ENCODE peak calls at places on chromosomes 6 and 20, in seven cellular contexts. H is DND-41, Y is aorta, I is cardiac muscle cell, D is left ventricle myocardium inferior, S is IMR-90, Z is kidney epithelial cell. A is an unnamed sample.

GRCh38 chr20:63093966-63094766 is 87.4 kb upstream of the BHLHE23 start:
- DNase-seq in H (no peak), Y (peak; percentile 27), I (no peak), D (peak; percentile 8), S (no peak), Z (no peak), A (no peak)

GRCh38 chr6:107668826-107669474 is 155.2 kb downstream of the SCML4 start:
- DNase-seq in H (peak; percentile 19), Y (no peak), I (no peak), D (no peak), S (no peak), Z (no peak), A (no peak)

GRCh38 chr6:106630366-106630765 is 988 bp downstream of the QRSL1 start:
- DNase-seq in H (no peak), Y (no peak), I (peak; percentile 2), D (no peak), S (no peak), Z (no peak), A (no peak)

GRCh38 chr6:28725890-28726348 is 197.9 kb downstream of the TRIM27 start:
- DNase-seq in H (no peak), Y (no peak), I (no peak), D (no peak), S (peak; percentile 35), Z (no peak), A (no peak)

GRCh38 chr6:168326294-168327261 is 7.0 kb upstream of the DACT2 start:
- DNase-seq in H (no peak), Y (no peak), I (peak; percentile 99), D (no peak), S (no peak), Z (no peak), A (no peak)

GRCh38 chr6:31202259-31203166 is 32.0 kb upstream of the POU5F1 start:
- DNase-seq in H (no peak), Y (no peak), I (no peak), D (no peak), S (no peak), Z (no peak), A (no peak)

GRCh38 chr6:138522611-138523010 is 23.3 kb upstream of the NHSL1 start:
- DNase-seq in H (no peak), Y (no peak), I (no peak), D (no peak), S (no peak), Z (no peak), A (no peak)

GRCh38 chr6:147820520-147820919 is 312.0 kb downstream of the SAMD5 start:
- DNase-seq in H (no peak), Y (no peak), I (no peak), D (no peak), S (no peak), Z (no peak), A (no peak)

GRCh38 chr6:41442800-41443501 is 103.2 kb upstream of the FOXP4 start:
- DNase-seq in H (no peak), Y (peak; percentile 72), I (peak; percentile 81), D (peak; percentile 50), S (peak; percentile 27), Z (no peak), A (no peak)

GRCh38 chr6:152356016-152356415 is 281.1 kb downstream of the SYNE1 start:
- DNase-seq in H (no peak), Y (no peak), I (no peak), D (no peak), S (no peak), Z (no peak), A (no peak)

GRCh38 chr6:128914051-128914450 is 31.1 kb downstream of the LAMA2 start:
- DNase-seq in H (no peak), Y (no peak), I (peak; percentile 60), D (no peak), S (no peak), Z (no peak), A (no peak)

GRCh38 chr20:8532169-8532568 is 400.1 kb downstream of the PLCB1 start:
- DNase-seq in H (no peak), Y (no peak), I (no peak), D (no peak), S (no peak), Z (no peak), A (no peak)

GRCh38 chr6:36118550-36119107 is 11.7 kb upstream of the MAPK13 start:
- DNase-seq in H (no peak), Y (no peak), I (no peak), D (no peak), S (no peak), Z (no peak), A (peak; percentile 56)

GRCh38 chr20:32822189-32822588 is 2.4 kb downstream of the MAPRE1 start:
- DNase-seq in H (no peak), Y (no peak), I (no peak), D (no peak), S (no peak), Z (no peak), A (no peak)
- H3K4me3 ChIP-seq in H (no peak overlapping the region), Y (no peak overlapping the region), I (no peak overlapping the region), D (no peak overlapping the region), S (no peak overlapping the region), Z (no peak overlapping the region), A (no peak overlapping the region)

DNA sequence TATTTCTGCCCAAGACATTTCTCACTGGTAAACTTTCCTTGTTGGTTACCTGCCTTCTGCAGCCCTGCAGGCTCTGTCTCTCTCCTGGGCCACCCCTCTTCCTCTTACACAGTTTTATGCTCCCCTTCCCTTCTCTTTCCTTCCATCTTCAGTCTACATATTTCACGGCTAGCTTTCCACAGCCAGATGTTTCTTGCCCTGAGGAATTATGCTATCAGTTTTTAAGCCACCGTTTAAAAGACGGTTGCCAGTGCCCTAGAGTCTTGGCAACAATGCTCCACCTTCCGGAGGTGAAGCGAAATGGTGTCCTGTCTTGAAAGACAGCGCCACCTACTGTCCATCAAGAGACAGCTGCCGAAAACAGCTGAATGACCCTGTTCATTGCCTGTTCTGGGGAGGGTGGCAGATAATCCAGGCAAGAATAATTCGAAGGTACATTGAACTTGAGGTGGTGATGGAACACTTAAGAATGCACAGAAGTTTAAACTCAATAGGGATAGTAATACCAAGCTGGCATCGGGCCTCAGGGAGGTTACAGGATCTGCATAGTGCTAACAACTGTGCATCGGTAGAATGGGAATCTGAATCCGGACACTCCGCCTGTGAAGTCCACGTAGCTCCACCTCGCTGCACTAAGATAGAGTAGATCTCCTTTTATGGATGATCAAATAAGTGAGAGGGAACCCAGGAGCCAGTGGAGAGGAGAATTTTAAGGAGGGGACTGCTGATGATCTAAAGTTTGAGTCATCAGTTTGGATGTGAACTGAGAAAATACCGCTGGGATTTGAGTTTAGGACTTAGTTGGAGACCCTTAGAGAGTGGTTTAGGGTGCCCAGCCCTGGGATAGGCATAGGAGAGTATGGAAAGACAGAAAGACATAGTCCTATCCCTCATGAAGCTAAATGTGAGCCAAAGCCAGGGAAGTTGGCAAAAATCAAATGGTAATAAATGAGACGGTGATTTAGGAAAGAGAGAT is 4.8 kb upstream of the TRIM40 start:
- DNase-seq in H (peak; percentile 72), Y (peak; percentile 62), I (peak; percentile 90), D (peak; percentile 31), S (peak; percentile 85), Z (peak; percentile 50), A (peak; percentile 56)
- H3K4me3 ChIP-seq in H (no peak overlapping the region), Y (no peak overlapping the region), I (no peak overlapping the region), D (no peak overlapping the region), S (no peak overlapping the region), Z (no peak overlapping the region), A (no peak overlapping the region)

DNA sequence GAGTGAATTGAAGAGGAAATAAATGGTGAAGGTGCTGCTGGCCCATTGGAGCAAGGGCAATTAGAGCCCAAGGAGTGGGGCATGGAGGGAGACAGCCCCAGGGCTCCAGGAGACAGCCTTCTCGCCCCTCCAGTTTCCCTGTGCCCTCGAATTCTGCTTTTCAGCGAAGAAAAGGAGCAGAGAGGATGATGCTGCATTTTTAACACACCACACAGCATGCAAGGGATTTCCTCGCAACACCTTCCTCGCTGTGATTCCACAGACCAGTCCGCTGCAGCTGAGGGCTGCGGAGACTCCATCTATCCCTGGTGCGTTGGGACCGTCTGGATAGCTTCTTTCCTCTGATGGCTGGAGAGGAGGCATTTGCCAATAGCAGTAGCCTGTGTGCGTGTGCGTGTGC is 41.7 kb downstream of the PTCHD4 start:
- DNase-seq in H (no peak), Y (no peak), I (peak; percentile 32), D (no peak), S (peak; percentile 4), Z (no peak), A (no peak)
- H3K4me3 ChIP-seq in H (no peak overlapping the region), Y (no peak overlapping the region), I (peak overlapping the region; percentile 41), D (peak overlapping the region; percentile 59), S (no peak overlapping the region), Z (no peak overlapping the region), A (no peak overlapping the region)

GRCh38 chr6:118892248-118893094 is 1.5 kb upstream of the ASF1A start:
- DNase-seq in H (no peak), Y (no peak), I (no peak), D (no peak), S (no peak), Z (no peak), A (no peak)
- H3K4me3 ChIP-seq in H (peak overlapping the region; percentile 59), Y (peak overlapping the region; percentile 92), I (peak overlapping the region; percentile 57), D (peak overlapping the region; percentile 95), S (peak overlapping the region; percentile 61), Z (peak overlapping the region; percentile 46), A (peak overlapping the region; percentile 85)

GRCh38 chr6:93177451-93177850 is 241.9 kb downstream of the EPHA7 start:
- DNase-seq in H (no peak), Y (no peak), I (no peak), D (no peak), S (no peak), Z (no peak), A (no peak)
- H3K4me3 ChIP-seq in H (no peak overlapping the region), Y (no peak overlapping the region), I (no peak overlapping the region), D (no peak overlapping the region), S (no peak overlapping the region), Z (no peak overlapping the region), A (no peak overlapping the region)

DNA sequence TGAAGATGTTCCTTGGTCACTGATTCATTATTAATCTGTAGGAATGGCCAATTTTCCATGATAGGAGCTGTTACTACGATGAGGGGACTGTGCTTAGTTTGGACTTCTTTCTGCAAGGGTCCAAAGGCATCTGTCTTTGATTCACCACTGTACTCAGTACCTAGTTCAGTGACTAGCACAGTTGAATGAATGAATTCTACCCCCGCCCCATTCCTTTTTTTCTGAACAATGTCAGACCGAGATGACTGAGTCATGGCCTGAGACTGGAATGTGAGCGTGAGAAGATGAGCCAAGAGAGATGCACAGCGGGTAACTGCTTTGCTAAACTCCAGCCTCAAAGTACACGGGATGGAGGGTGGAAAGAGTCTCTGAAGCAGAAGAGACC is 419 bp upstream of the SNHG17 start:
- DNase-seq in H (no peak), Y (no peak), I (peak; percentile 68), D (no peak), S (peak; percentile 75), Z (no peak), A (no peak)
- H3K4me3 ChIP-seq in H (no peak overlapping the region), Y (no peak overlapping the region), I (no peak overlapping the region), D (peak overlapping the region; percentile 81), S (no peak overlapping the region), Z (no peak overlapping the region), A (no peak overlapping the region)

DNA sequence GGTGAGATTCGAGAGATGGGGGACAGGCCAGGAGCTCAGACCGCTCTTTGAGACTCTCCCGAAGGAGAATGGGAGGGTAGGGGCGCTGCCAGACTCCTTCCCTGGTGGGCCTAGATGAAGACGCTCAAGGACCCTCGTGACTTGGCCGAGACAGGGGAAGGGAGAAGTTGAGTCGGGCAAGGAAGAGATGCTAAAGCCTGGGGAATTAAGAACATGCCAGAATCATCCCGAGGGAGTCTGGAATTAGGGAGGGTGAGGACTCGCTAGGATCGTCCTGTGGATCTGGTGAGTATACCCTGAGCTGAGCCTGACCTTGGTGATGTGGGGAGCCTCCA is 529 bp downstream of the UBE2C start:
- DNase-seq in H (no peak), Y (no peak), I (no peak), D (no peak), S (no peak), Z (no peak), A (no peak)
- H3K4me3 ChIP-seq in H (peak overlapping the region; percentile 61), Y (no peak overlapping the region), I (peak overlapping the region; percentile 78), D (peak overlapping the region; percentile 71), S (peak overlapping the region; percentile 53), Z (peak overlapping the region; percentile 75), A (peak overlapping the region; percentile 90)